ENCODE peak calls at places on chromosome 19, in five cellular contexts. E is tibial artery; Y is GM04504; F is stimulated activated CD4-positive, alpha-beta T cell treated with anti-CD3 and anti-CD28 coated beads, TNF-alpha, amount 100 ng/mL, for 24 hours; W is AG10803. N is an unnamed sample.

GRCh38 chr19:4896372-4896771 is 6.3 kb downstream of the ARRDC5 start:
- DNase-seq in W (peak; percentile 31), Y (peak; percentile 24), F (no peak), E (no peak), N (no peak)

GRCh38 chr19:11453468-11454341 is 18.3 kb downstream of the PRKCSH start:
- DNase-seq in F (peak; percentile 25), W (no peak), Y (no peak), E (no peak), N (no peak)

GRCh38 chr19:28443361-28443760 is 769.6 kb downstream of the UQCRFS1 start:
- DNase-seq in Y (no peak), F (no peak), W (no peak), E (no peak), N (no peak)

GRCh38 chr19:2315818-2316353 is 7.9 kb upstream of the LINGO3 start:
- DNase-seq in Y (peak; percentile 42), E (peak; percentile 77), F (no peak), W (peak; percentile 53), N (peak; percentile 89)

GRCh38 chr19:29529646-29530548 is 4.1 kb downstream of the VSTM2B start:
- DNase-seq in F (no peak), E (no peak), Y (no peak), W (no peak), N (peak; percentile 62)

GRCh38 chr19:33394723-33395560 is 21.4 kb downstream of the CEBPG start:
- DNase-seq in W (peak; percentile 27), Y (no peak), E (peak; percentile 62), F (no peak), N (no peak)

GRCh38 chr19:38571682-38572081 is 46.1 kb downstream of the MAP4K1 start:
- DNase-seq in Y (no peak), W (no peak), E (no peak), F (no peak), N (no peak)

GRCh38 chr19:2820112-2820702 is 539 bp downstream of the ZNF554 start:
- DNase-seq in W (no peak), F (no peak), E (no peak), Y (no peak), N (no peak)

GRCh38 chr19:35793381-35794165 is 18.2 kb downstream of the ARHGAP33 start:
- DNase-seq in E (no peak), W (peak; percentile 24), Y (no peak), F (no peak), N (no peak)

GRCh38 chr19:47187797-47188196 is 43.2 kb downstream of the BBC3 start:
- DNase-seq in W (no peak), E (no peak), Y (no peak), F (no peak), N (no peak)

GRCh38 chr19:21604941-21605548 is 99.6 kb downstream of the ZNF429 start:
- DNase-seq in F (no peak), E (no peak), W (no peak), Y (no peak), N (no peak)

GRCh38 chr19:342801-343421 is 1.7 kb downstream of the MIER2 start:
- DNase-seq in F (no peak), W (peak; percentile 80), E (peak; percentile 79), Y (peak; percentile 60), N (peak; percentile 87)

GRCh38 chr19:13036366-13036976 is 41.2 kb downstream of the NFIX start:
- DNase-seq in E (peak; percentile 92), F (no peak), Y (no peak), W (peak; percentile 82), N (peak; percentile 90)

GRCh38 chr19:18860302-18860700 is 28.5 kb downstream of the UPF1 start:
- DNase-seq in E (no peak), W (no peak), F (no peak), Y (no peak), N (no peak)

GRCh38 chr19:41575998-41576397 is at the start of gene CEACAM21:
- DNase-seq in F (peak; percentile 64), W (no peak), E (no peak), Y (no peak), N (no peak)